ENCODE peak calls at places on chromosomes 4 and X, in six cellular contexts. Z is amygdala, Y is SW 1271, S is NCI-H2107, B is right cardiac atrium, D is AG08396. J is an unnamed sample.

GRCh38 chr4:172865531-172866127 is 303.0 kb upstream of the GALNT7 start:
- DNase-seq in Z (no peak), Y (no peak), S (no peak), B (no peak), D (no peak), J (no peak)

GRCh38 chr4:121998024-121998423 is 46.2 kb upstream of the TRPC3 start:
- DNase-seq in Z (no peak), Y (no peak), S (peak), B (no peak), D (no peak), J (peak)

GRCh38 chr4:55124337-55125076 is 888 bp downstream of the KDR start:
- DNase-seq in Z (no peak), Y (no peak), S (no peak), B (peak), D (no peak), J (no peak)

GRCh38 chrX:150451953-150452352 is 88.8 kb downstream of the MAMLD1 start:
- DNase-seq in Z (no peak), Y (no peak), S (no peak), B (no peak), D (no peak), J (no peak)

GRCh38 chr4:186946140-186946539 is 222.5 kb upstream of the FAT1 start:
- DNase-seq in Z (no peak), Y (no peak), S (no peak), B (no peak), D (no peak), J (no peak)

GRCh38 chr4:6492027-6492590 is 19.7 kb upstream of the PPP2R2C start:
- DNase-seq in Z (no peak), Y (no peak), S (no peak), B (no peak), D (no peak), J (no peak)

GRCh38 chr4:7442609-7443140 is 7.9 kb upstream of the PSAPL1 start:
- DNase-seq in Z (no peak), Y (no peak), S (no peak), B (peak), D (no peak), J (no peak)

GRCh38 chr4:86653237-86653865 is 59.2 kb downstream of the PTPN13 start:
- DNase-seq in Z (no peak), Y (no peak), S (no peak), B (no peak), D (no peak), J (no peak)

GRCh38 chrX:132956421-132957210 is 1.8 kb downstream of the HS6ST2 start:
- DNase-seq in Z (no peak), Y (no peak), S (no peak), B (peak), D (no peak), J (no peak)

GRCh38 chrX:29867971-29868370 is 347.4 kb upstream of the MAGEB2 start:
- DNase-seq in Z (no peak), Y (no peak), S (no peak), B (no peak), D (no peak), J (no peak)

GRCh38 chrX:9414416-9414815 is 50.4 kb upstream of the TBL1X start:
- DNase-seq in Z (no peak), Y (no peak), S (no peak), B (no peak), D (no peak), J (no peak)

GRCh38 chr4:42309571-42310260 is 87.6 kb upstream of the SHISA3 start:
- DNase-seq in Z (no peak), Y (no peak), S (no peak), B (no peak), D (no peak), J (no peak)

GRCh38 chr4:68209003-68209402 is 36.5 kb downstream of the TMPRSS11B start:
- DNase-seq in Z (no peak), Y (no peak), S (no peak), B (no peak), D (no peak), J (no peak)

J was measured in central memory CD4-positive, alpha-beta T cell.